ENCODE peak calls at places on chromosomes 12 and 14, in eight cellular contexts. One of them, this sample, is unnamed.

GRCh38 chr12:44771485-44771884 is 104.6 kb downstream of the NELL2 start:
- DNase-seq in mammary epithelial cell: no peak
- DNase-seq in CD8-positive, alpha-beta T cell: no peak
- DNase-seq in tibial nerve: no peak
- DNase-seq in astrocyte of the cerebellum: no peak
- DNase-seq in astrocyte of the spinal cord: no peak
- DNase-seq in fibroblast of mammary gland: no peak
- DNase-seq in fibroblast of pulmonary artery: no peak
- DNase-seq in this sample: no peak

GRCh38 chr12:120689397-120690082 is 2.6 kb downstream of the MLEC start:
- DNase-seq in mammary epithelial cell: no peak
- DNase-seq in CD8-positive, alpha-beta T cell: no peak
- DNase-seq in tibial nerve: no peak
- DNase-seq in astrocyte of the cerebellum: no peak
- DNase-seq in astrocyte of the spinal cord: no peak
- DNase-seq in fibroblast of mammary gland: no peak
- DNase-seq in fibroblast of pulmonary artery: no peak
- DNase-seq in this sample: no peak

GRCh38 chr14:54837508-54838149 is 65.0 kb downstream of the GCH1 start:
- DNase-seq in mammary epithelial cell: no peak
- DNase-seq in CD8-positive, alpha-beta T cell: no peak
- DNase-seq in tibial nerve: no peak
- DNase-seq in astrocyte of the cerebellum: no peak
- DNase-seq in astrocyte of the spinal cord: no peak
- DNase-seq in fibroblast of mammary gland: no peak
- DNase-seq in fibroblast of pulmonary artery: no peak
- DNase-seq in this sample: no peak

GRCh38 chr12:89351489-89352241 is 636 bp downstream of the DUSP6 start:
- DNase-seq in mammary epithelial cell: no peak
- DNase-seq in CD8-positive, alpha-beta T cell: peak; percentile 44
- DNase-seq in tibial nerve: no peak
- DNase-seq in astrocyte of the cerebellum: no peak
- DNase-seq in astrocyte of the spinal cord: no peak
- DNase-seq in fibroblast of mammary gland: no peak
- DNase-seq in fibroblast of pulmonary artery: no peak
- DNase-seq in this sample: peak; percentile 45

GRCh38 chr14:101875041-101875725 is 89.2 kb upstream of the DYNC1H1 start:
- DNase-seq in mammary epithelial cell: no peak
- DNase-seq in CD8-positive, alpha-beta T cell: no peak
- DNase-seq in tibial nerve: no peak
- DNase-seq in astrocyte of the cerebellum: no peak
- DNase-seq in astrocyte of the spinal cord: no peak
- DNase-seq in fibroblast of mammary gland: no peak
- DNase-seq in fibroblast of pulmonary artery: no peak
- DNase-seq in this sample: no peak

GRCh38 chr12:55736780-55737580 is 5.9 kb upstream of the GDF11 start:
- DNase-seq in mammary epithelial cell: peak; percentile 73
- DNase-seq in CD8-positive, alpha-beta T cell: peak; percentile 63
- DNase-seq in tibial nerve: no peak
- DNase-seq in astrocyte of the cerebellum: no peak
- DNase-seq in astrocyte of the spinal cord: peak; percentile 70
- DNase-seq in fibroblast of mammary gland: peak; percentile 77
- DNase-seq in fibroblast of pulmonary artery: peak; percentile 81
- DNase-seq in this sample: peak; percentile 69

GRCh38 chr12:116903818-116904217 is 6.9 kb upstream of the FBXW8 start:
- DNase-seq in mammary epithelial cell: no peak
- DNase-seq in CD8-positive, alpha-beta T cell: no peak
- DNase-seq in tibial nerve: no peak
- DNase-seq in astrocyte of the cerebellum: no peak
- DNase-seq in astrocyte of the spinal cord: no peak
- DNase-seq in fibroblast of mammary gland: no peak
- DNase-seq in fibroblast of pulmonary artery: no peak
- DNase-seq in this sample: no peak

GRCh38 chr12:20305470-20305869 is 62.9 kb upstream of the PDE3A start:
- DNase-seq in mammary epithelial cell: no peak
- DNase-seq in CD8-positive, alpha-beta T cell: no peak
- DNase-seq in tibial nerve: no peak
- DNase-seq in astrocyte of the cerebellum: no peak
- DNase-seq in astrocyte of the spinal cord: peak; percentile 72
- DNase-seq in fibroblast of mammary gland: peak; percentile 14
- DNase-seq in fibroblast of pulmonary artery: peak; percentile 14
- DNase-seq in this sample: no peak

GRCh38 chr14:35351497-35351896 is 53.1 kb downstream of the NFKBIA start:
- DNase-seq in mammary epithelial cell: no peak
- DNase-seq in CD8-positive, alpha-beta T cell: no peak
- DNase-seq in tibial nerve: no peak
- DNase-seq in astrocyte of the cerebellum: no peak
- DNase-seq in astrocyte of the spinal cord: no peak
- DNase-seq in fibroblast of mammary gland: no peak
- DNase-seq in fibroblast of pulmonary artery: no peak
- DNase-seq in this sample: no peak

GRCh38 chr12:11697670-11698387 is 48.4 kb downstream of the ETV6 start:
- DNase-seq in mammary epithelial cell: peak; percentile 75
- DNase-seq in CD8-positive, alpha-beta T cell: no peak
- DNase-seq in tibial nerve: no peak
- DNase-seq in astrocyte of the cerebellum: no peak
- DNase-seq in astrocyte of the spinal cord: peak; percentile 50
- DNase-seq in fibroblast of mammary gland: peak; percentile 89
- DNase-seq in fibroblast of pulmonary artery: peak; percentile 79
- DNase-seq in this sample: peak; percentile 54

GRCh38 chr14:61304678-61305077 is 16.7 kb upstream of the PRKCH start:
- DNase-seq in mammary epithelial cell: no peak
- DNase-seq in CD8-positive, alpha-beta T cell: no peak
- DNase-seq in tibial nerve: no peak
- DNase-seq in astrocyte of the cerebellum: no peak
- DNase-seq in astrocyte of the spinal cord: no peak
- DNase-seq in fibroblast of mammary gland: no peak
- DNase-seq in fibroblast of pulmonary artery: no peak
- DNase-seq in this sample: no peak

GRCh38 chr12:17609152-17609551 is 480.8 kb downstream of the RERGL start:
- DNase-seq in mammary epithelial cell: no peak
- DNase-seq in CD8-positive, alpha-beta T cell: no peak
- DNase-seq in tibial nerve: no peak
- DNase-seq in astrocyte of the cerebellum: no peak
- DNase-seq in astrocyte of the spinal cord: no peak
- DNase-seq in fibroblast of mammary gland: no peak
- DNase-seq in fibroblast of pulmonary artery: no peak
- DNase-seq in this sample: no peak

GRCh38 chr14:73784065-73784987 is 67.3 kb upstream of the PTGR2 start:
- DNase-seq in mammary epithelial cell: peak; percentile 70
- DNase-seq in CD8-positive, alpha-beta T cell: no peak
- DNase-seq in tibial nerve: no peak
- DNase-seq in astrocyte of the cerebellum: no peak
- DNase-seq in astrocyte of the spinal cord: peak; percentile 35
- DNase-seq in fibroblast of mammary gland: peak; percentile 90
- DNase-seq in fibroblast of pulmonary artery: peak; percentile 80
- DNase-seq in this sample: peak; percentile 96

GRCh38 chr14:89915114-89915878 is 39.2 kb downstream of the EFCAB11 start:
- DNase-seq in mammary epithelial cell: peak; percentile 55
- DNase-seq in CD8-positive, alpha-beta T cell: peak; percentile 60
- DNase-seq in tibial nerve: peak; percentile 53
- DNase-seq in astrocyte of the cerebellum: peak; percentile 70
- DNase-seq in astrocyte of the spinal cord: peak; percentile 83
- DNase-seq in fibroblast of mammary gland: peak; percentile 77
- DNase-seq in fibroblast of pulmonary artery: peak; percentile 85
- DNase-seq in this sample: peak; percentile 77

GRCh38 chr12:52839706-52840105 is 5.6 kb upstream of the KRT79 start:
- DNase-seq in mammary epithelial cell: no peak
- DNase-seq in CD8-positive, alpha-beta T cell: no peak
- DNase-seq in tibial nerve: no peak
- DNase-seq in astrocyte of the cerebellum: no peak
- DNase-seq in astrocyte of the spinal cord: no peak
- DNase-seq in fibroblast of mammary gland: no peak
- DNase-seq in fibroblast of pulmonary artery: no peak
- DNase-seq in this sample: no peak

GRCh38 chr12:13255792-13256704 is 59.5 kb downstream of the EMP1 start:
- DNase-seq in mammary epithelial cell: peak; percentile 90
- DNase-seq in CD8-positive, alpha-beta T cell: peak; percentile 73
- DNase-seq in tibial nerve: peak; percentile 90
- DNase-seq in astrocyte of the cerebellum: peak; percentile 89
- DNase-seq in astrocyte of the spinal cord: peak; percentile 94
- DNase-seq in fibroblast of mammary gland: peak; percentile 93
- DNase-seq in fibroblast of pulmonary artery: peak; percentile 96
- DNase-seq in this sample: peak; percentile 93
- H3K4me3 ChIP-seq in mammary epithelial cell: peak overlapping the region; percentile 38
- H3K4me3 ChIP-seq in CD8-positive, alpha-beta T cell: no peak overlapping the region
- H3K4me3 ChIP-seq in tibial nerve: peak overlapping the region; percentile 9
- H3K4me3 ChIP-seq in astrocyte of the cerebellum: peak overlapping the region; percentile 36
- H3K4me3 ChIP-seq in astrocyte of the spinal cord: peak overlapping the region; percentile 35
- H3K4me3 ChIP-seq in fibroblast of mammary gland: peak overlapping the region; percentile 50
- H3K4me3 ChIP-seq in fibroblast of pulmonary artery: peak overlapping the region; percentile 36
- H3K4me3 ChIP-seq in this sample: peak overlapping the region; percentile 55

DNA sequence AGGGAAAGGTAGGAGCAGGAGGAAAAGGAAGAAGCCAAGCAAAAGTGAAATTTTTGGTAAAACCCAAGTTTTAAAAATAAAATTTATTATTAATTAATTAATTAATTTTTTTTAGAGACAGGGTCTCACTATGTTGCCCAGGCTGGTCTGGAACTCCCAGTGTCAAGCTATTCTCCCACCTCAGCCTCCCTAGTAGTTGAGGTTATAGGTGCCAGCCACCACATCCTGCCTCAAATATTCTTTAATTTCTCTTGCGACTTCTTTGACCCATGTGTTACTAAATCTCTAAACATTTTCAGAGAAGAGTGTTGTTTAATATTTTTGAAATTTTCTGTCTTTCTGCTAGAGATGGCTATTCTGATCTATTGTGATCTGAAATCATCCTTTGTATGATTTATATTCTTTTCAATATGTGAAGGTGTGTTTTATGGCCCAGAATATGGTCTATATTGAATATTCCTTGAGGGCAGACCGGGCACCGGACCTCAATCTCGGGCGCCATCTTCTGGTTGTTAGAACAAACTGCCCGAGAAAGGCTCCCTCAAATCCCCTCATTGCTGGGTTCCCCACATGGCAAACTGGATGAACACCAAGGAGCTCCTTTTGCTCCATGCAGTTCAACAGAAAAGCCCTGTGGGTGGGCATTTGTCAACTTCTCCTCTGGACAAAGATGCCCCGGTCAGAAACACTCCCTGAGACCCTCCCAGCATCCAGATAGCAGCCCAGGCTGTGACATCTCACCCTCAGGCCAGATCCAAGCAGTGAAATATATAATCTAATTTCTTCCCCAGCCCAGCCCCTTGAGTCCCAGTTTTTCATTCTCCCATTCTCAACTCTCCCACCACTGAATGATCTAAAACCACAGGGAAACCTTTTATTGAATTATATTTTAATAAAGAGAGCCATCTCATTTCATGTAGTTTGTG is 110.5 kb downstream of the ASCL4 start:
- DNase-seq in mammary epithelial cell: peak; percentile 12
- DNase-seq in CD8-positive, alpha-beta T cell: peak; percentile 28
- DNase-seq in tibial nerve: no peak
- DNase-seq in astrocyte of the cerebellum: peak; percentile 20
- DNase-seq in astrocyte of the spinal cord: peak; percentile 45
- DNase-seq in fibroblast of mammary gland: peak; percentile 54
- DNase-seq in fibroblast of pulmonary artery: peak; percentile 66
- DNase-seq in this sample: peak; percentile 48
- TF ChIP-seq CTCF in mammary epithelial cell: peak; percentile 82
- TF ChIP-seq CTCF in CD8-positive, alpha-beta T cell: peak; percentile 52
- TF ChIP-seq CTCF in tibial nerve: peak; percentile 60
- TF ChIP-seq CTCF in astrocyte of the cerebellum: peak; percentile 80
- TF ChIP-seq CTCF in astrocyte of the spinal cord: peak; percentile 77
- TF ChIP-seq CTCF in fibroblast of mammary gland: peak; percentile 78
- TF ChIP-seq CTCF in fibroblast of pulmonary artery: peak; percentile 83
- TF ChIP-seq CTCF in this sample: peak; percentile 79

GRCh38 chr12:54055522-54055921 is 1.9 kb downstream of the HOXC4 start:
- DNase-seq in mammary epithelial cell: no peak
- DNase-seq in CD8-positive, alpha-beta T cell: no peak
- DNase-seq in tibial nerve: no peak
- DNase-seq in astrocyte of the cerebellum: no peak
- DNase-seq in astrocyte of the spinal cord: no peak
- DNase-seq in fibroblast of mammary gland: no peak
- DNase-seq in fibroblast of pulmonary artery: no peak
- DNase-seq in this sample: no peak
- H3K4me3 ChIP-seq in mammary epithelial cell: peak overlapping the region; percentile 14
- H3K4me3 ChIP-seq in CD8-positive, alpha-beta T cell: no peak overlapping the region
- H3K4me3 ChIP-seq in tibial nerve: no peak overlapping the region
- H3K4me3 ChIP-seq in astrocyte of the cerebellum: peak overlapping the region; percentile 9
- H3K4me3 ChIP-seq in astrocyte of the spinal cord: peak overlapping the region; percentile 69
- H3K4me3 ChIP-seq in fibroblast of mammary gland: peak overlapping the region; percentile 76
- H3K4me3 ChIP-seq in fibroblast of pulmonary artery: peak overlapping the region; percentile 22
- H3K4me3 ChIP-seq in this sample: no peak overlapping the region

GRCh38 chr12:129868566-129868965 is 35.3 kb downstream of the TMEM132D start:
- DNase-seq in mammary epithelial cell: no peak
- DNase-seq in CD8-positive, alpha-beta T cell: no peak
- DNase-seq in tibial nerve: no peak
- DNase-seq in astrocyte of the cerebellum: no peak
- DNase-seq in astrocyte of the spinal cord: no peak
- DNase-seq in fibroblast of mammary gland: no peak
- DNase-seq in fibroblast of pulmonary artery: no peak
- DNase-seq in this sample: no peak
- TF ChIP-seq CTCF in mammary epithelial cell: no peak
- TF ChIP-seq CTCF in CD8-positive, alpha-beta T cell: no peak
- TF ChIP-seq CTCF in tibial nerve: no peak
- TF ChIP-seq CTCF in astrocyte of the cerebellum: no peak
- TF ChIP-seq CTCF in astrocyte of the spinal cord: no peak
- TF ChIP-seq CTCF in fibroblast of mammary gland: no peak
- TF ChIP-seq CTCF in fibroblast of pulmonary artery: no peak
- TF ChIP-seq CTCF in this sample: no peak

GRCh38 chr14:96153003-96153402 is 51.6 kb upstream of the BDKRB2 start:
- DNase-seq in mammary epithelial cell: no peak
- DNase-seq in CD8-positive, alpha-beta T cell: no peak
- DNase-seq in tibial nerve: no peak
- DNase-seq in astrocyte of the cerebellum: no peak
- DNase-seq in astrocyte of the spinal cord: no peak
- DNase-seq in fibroblast of mammary gland: no peak
- DNase-seq in fibroblast of pulmonary artery: no peak
- DNase-seq in this sample: no peak

GRCh38 chr14:96148631-96149030 is 56.0 kb upstream of the BDKRB2 start:
- DNase-seq in mammary epithelial cell: no peak
- DNase-seq in CD8-positive, alpha-beta T cell: no peak
- DNase-seq in tibial nerve: no peak
- DNase-seq in astrocyte of the cerebellum: no peak
- DNase-seq in astrocyte of the spinal cord: no peak
- DNase-seq in fibroblast of mammary gland: no peak
- DNase-seq in fibroblast of pulmonary artery: no peak
- DNase-seq in this sample: no peak

GRCh38 chr14:96150214-96150613 is 54.4 kb upstream of the BDKRB2 start:
- DNase-seq in mammary epithelial cell: no peak
- DNase-seq in CD8-positive, alpha-beta T cell: no peak
- DNase-seq in tibial nerve: no peak
- DNase-seq in astrocyte of the cerebellum: no peak
- DNase-seq in astrocyte of the spinal cord: no peak
- DNase-seq in fibroblast of mammary gland: no peak
- DNase-seq in fibroblast of pulmonary artery: no peak
- DNase-seq in this sample: no peak

GRCh38 chr14:96149131-96149530 is 55.5 kb upstream of the BDKRB2 start:
- DNase-seq in mammary epithelial cell: no peak
- DNase-seq in CD8-positive, alpha-beta T cell: no peak
- DNase-seq in tibial nerve: no peak
- DNase-seq in astrocyte of the cerebellum: no peak
- DNase-seq in astrocyte of the spinal cord: no peak
- DNase-seq in fibroblast of mammary gland: peak; percentile 45
- DNase-seq in fibroblast of pulmonary artery: no peak
- DNase-seq in this sample: no peak

DNA sequence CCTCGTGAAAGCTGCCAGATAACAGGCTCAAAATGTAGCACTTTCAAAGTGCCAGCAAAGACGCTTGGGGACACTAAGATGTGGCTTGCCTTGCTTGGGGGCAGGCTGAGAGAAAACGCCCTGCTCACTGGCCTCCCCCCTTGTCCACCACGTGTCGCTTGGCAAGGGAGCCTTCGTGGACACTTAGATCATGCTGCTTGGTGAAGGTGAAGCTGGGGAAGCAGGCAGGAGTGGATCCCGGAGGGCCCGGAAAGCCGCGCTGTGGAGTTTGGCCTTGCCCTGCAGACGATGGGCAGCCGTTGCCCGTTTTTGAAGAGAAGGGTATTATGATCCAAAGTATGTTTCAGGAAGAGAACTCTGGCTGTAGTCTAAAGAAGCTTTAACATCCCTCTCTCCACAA is 53.4 kb upstream of the BDKRB2 start:
- DNase-seq in mammary epithelial cell: no peak
- DNase-seq in CD8-positive, alpha-beta T cell: no peak
- DNase-seq in tibial nerve: no peak
- DNase-seq in astrocyte of the cerebellum: no peak
- DNase-seq in astrocyte of the spinal cord: no peak
- DNase-seq in fibroblast of mammary gland: no peak
- DNase-seq in fibroblast of pulmonary artery: no peak
- DNase-seq in this sample: no peak
- H3K4me3 ChIP-seq in mammary epithelial cell: no peak overlapping the region
- H3K4me3 ChIP-seq in CD8-positive, alpha-beta T cell: no peak overlapping the region
- H3K4me3 ChIP-seq in tibial nerve: no peak overlapping the region
- H3K4me3 ChIP-seq in astrocyte of the cerebellum: no peak overlapping the region
- H3K4me3 ChIP-seq in astrocyte of the spinal cord: no peak overlapping the region
- H3K4me3 ChIP-seq in fibroblast of mammary gland: no peak overlapping the region
- H3K4me3 ChIP-seq in fibroblast of pulmonary artery: no peak overlapping the region
- H3K4me3 ChIP-seq in this sample: no peak overlapping the region